ENCODE peak calls at places on chromosomes 13 and 19, in eight cellular contexts. One of them, this sample, is unnamed. For H3K36me3, the result is how much of the 10 kb centered on the place peaks cover.

GRCh38 chr13:42819712-42820111 is 38.3 kb downstream of the FAM216B start:
- DNase-seq in brain microvascular endothelial cell: peak
- DNase-seq in cardiac muscle cell: no peak
- DNase-seq in astrocyte: no peak
- DNase-seq in K562: no peak
- DNase-seq in mammary epithelial cell: no peak
- DNase-seq in kidney: no peak
- DNase-seq in bronchial epithelial cell: no peak
- DNase-seq in this sample: no peak

GRCh38 chr13:70457474-70457873 is 349.2 kb upstream of the KLHL1 start:
- DNase-seq in brain microvascular endothelial cell: peak
- DNase-seq in cardiac muscle cell: no peak
- DNase-seq in astrocyte: no peak
- DNase-seq in K562: no peak
- DNase-seq in mammary epithelial cell: no peak
- DNase-seq in kidney: no peak
- DNase-seq in bronchial epithelial cell: peak
- DNase-seq in this sample: no peak

GRCh38 chr19:30227661-30228112 is 144.5 kb upstream of the ZNF536 start:
- DNase-seq in brain microvascular endothelial cell: peak
- DNase-seq in cardiac muscle cell: peak
- DNase-seq in astrocyte: peak
- DNase-seq in K562: peak
- DNase-seq in mammary epithelial cell: peak
- DNase-seq in kidney: no peak
- DNase-seq in bronchial epithelial cell: no peak
- DNase-seq in this sample: peak

GRCh38 chr19:35533822-35534521 is 716 bp downstream of the GAPDHS start:
- DNase-seq in brain microvascular endothelial cell: no peak
- DNase-seq in cardiac muscle cell: peak
- DNase-seq in astrocyte: no peak
- DNase-seq in K562: no peak
- DNase-seq in mammary epithelial cell: no peak
- DNase-seq in kidney: peak
- DNase-seq in bronchial epithelial cell: no peak
- DNase-seq in this sample: peak

GRCh38 chr19:49894879-49895565 is 1.7 kb downstream of the IL4I1 start:
- DNase-seq in brain microvascular endothelial cell: no peak
- DNase-seq in cardiac muscle cell: no peak
- DNase-seq in astrocyte: no peak
- DNase-seq in K562: no peak
- DNase-seq in mammary epithelial cell: no peak
- DNase-seq in kidney: no peak
- DNase-seq in bronchial epithelial cell: no peak
- DNase-seq in this sample: peak

GRCh38 chr19:23381114-23381513 is 14.2 kb downstream of the ZNF91 start:
- DNase-seq in brain microvascular endothelial cell: no peak
- DNase-seq in cardiac muscle cell: no peak
- DNase-seq in astrocyte: no peak
- DNase-seq in K562: no peak
- DNase-seq in mammary epithelial cell: no peak
- DNase-seq in kidney: no peak
- DNase-seq in bronchial epithelial cell: no peak
- DNase-seq in this sample: no peak

GRCh38 chr13:40589285-40590109 is 76.9 kb downstream of the FOXO1 start:
- DNase-seq in brain microvascular endothelial cell: peak
- DNase-seq in cardiac muscle cell: peak
- DNase-seq in astrocyte: peak
- DNase-seq in K562: no peak
- DNase-seq in mammary epithelial cell: peak
- DNase-seq in kidney: no peak
- DNase-seq in bronchial epithelial cell: peak
- DNase-seq in this sample: no peak

GRCh38 chr13:39310961-39311360 is 272.7 kb downstream of the NHLRC3 start:
- DNase-seq in brain microvascular endothelial cell: no peak
- DNase-seq in cardiac muscle cell: no peak
- DNase-seq in astrocyte: no peak
- DNase-seq in K562: no peak
- DNase-seq in mammary epithelial cell: no peak
- DNase-seq in kidney: no peak
- DNase-seq in bronchial epithelial cell: no peak
- DNase-seq in this sample: no peak

GRCh38 chr13:109454167-109454917 is 332.0 kb downstream of the IRS2 start:
- DNase-seq in brain microvascular endothelial cell: no peak
- DNase-seq in cardiac muscle cell: no peak
- DNase-seq in astrocyte: peak
- DNase-seq in K562: no peak
- DNase-seq in mammary epithelial cell: no peak
- DNase-seq in kidney: no peak
- DNase-seq in bronchial epithelial cell: no peak
- DNase-seq in this sample: no peak

GRCh38 chr19:7916137-7916907 is 1.7 kb downstream of the TGFBR3L start:
- DNase-seq in brain microvascular endothelial cell: no peak
- DNase-seq in cardiac muscle cell: peak
- DNase-seq in astrocyte: no peak
- DNase-seq in K562: no peak
- DNase-seq in mammary epithelial cell: no peak
- DNase-seq in kidney: peak
- DNase-seq in bronchial epithelial cell: no peak
- DNase-seq in this sample: peak

GRCh38 chr19:6723108-6723618 is 2.7 kb upstream of the C3 start:
- DNase-seq in brain microvascular endothelial cell: no peak
- DNase-seq in cardiac muscle cell: no peak
- DNase-seq in astrocyte: peak
- DNase-seq in K562: no peak
- DNase-seq in mammary epithelial cell: peak
- DNase-seq in kidney: peak
- DNase-seq in bronchial epithelial cell: peak
- DNase-seq in this sample: peak

GRCh38 chr19:14103310-14103709 is 12.8 kb upstream of the SAMD1 start:
- DNase-seq in brain microvascular endothelial cell: no peak
- DNase-seq in cardiac muscle cell: no peak
- DNase-seq in astrocyte: no peak
- DNase-seq in K562: no peak
- DNase-seq in mammary epithelial cell: no peak
- DNase-seq in kidney: no peak
- DNase-seq in bronchial epithelial cell: no peak
- DNase-seq in this sample: no peak

GRCh38 chr13:40168425-40169155 is 497.9 kb downstream of the FOXO1 start:
- DNase-seq in brain microvascular endothelial cell: no peak
- DNase-seq in cardiac muscle cell: no peak
- DNase-seq in astrocyte: no peak
- DNase-seq in K562: no peak
- DNase-seq in mammary epithelial cell: peak
- DNase-seq in kidney: no peak
- DNase-seq in bronchial epithelial cell: no peak
- DNase-seq in this sample: no peak

GRCh38 chr13:21243045-21243842 is 66.8 kb downstream of the MRPL57 start:
- DNase-seq in brain microvascular endothelial cell: no peak
- DNase-seq in cardiac muscle cell: no peak
- DNase-seq in astrocyte: no peak
- DNase-seq in K562: no peak
- DNase-seq in mammary epithelial cell: no peak
- DNase-seq in kidney: no peak
- DNase-seq in bronchial epithelial cell: no peak
- DNase-seq in this sample: no peak

GRCh38 chr19:14507704-14508246 is 10.4 kb downstream of the DNAJB1 start:
- DNase-seq in brain microvascular endothelial cell: peak
- DNase-seq in cardiac muscle cell: peak
- DNase-seq in astrocyte: peak
- DNase-seq in K562: no peak
- DNase-seq in mammary epithelial cell: peak
- DNase-seq in kidney: no peak
- DNase-seq in bronchial epithelial cell: peak
- DNase-seq in this sample: no peak

GRCh38 chr13:63449549-63449948 is 2033.9 kb upstream of the PCDH20 start:
- DNase-seq in brain microvascular endothelial cell: no peak
- DNase-seq in cardiac muscle cell: no peak
- DNase-seq in astrocyte: no peak
- DNase-seq in K562: no peak
- DNase-seq in mammary epithelial cell: no peak
- DNase-seq in kidney: no peak
- DNase-seq in bronchial epithelial cell: no peak
- DNase-seq in this sample: no peak

GRCh38 chr19:677601-678380 is 1.6 kb downstream of the FSTL3 start:
- DNase-seq in brain microvascular endothelial cell: peak
- DNase-seq in cardiac muscle cell: no peak
- DNase-seq in astrocyte: peak
- DNase-seq in K562: no peak
- DNase-seq in mammary epithelial cell: peak
- DNase-seq in kidney: peak
- DNase-seq in bronchial epithelial cell: peak
- DNase-seq in this sample: peak

GRCh38 chr13:37682496-37682895 is 83.9 kb upstream of the POSTN start:
- DNase-seq in brain microvascular endothelial cell: no peak
- DNase-seq in cardiac muscle cell: no peak
- DNase-seq in astrocyte: no peak
- DNase-seq in K562: no peak
- DNase-seq in mammary epithelial cell: no peak
- DNase-seq in kidney: no peak
- DNase-seq in bronchial epithelial cell: no peak
- DNase-seq in this sample: no peak

GRCh38 chr19:55096061-55096701 is 20.5 kb downstream of the EPS8L1 start:
- DNase-seq in brain microvascular endothelial cell: no peak
- DNase-seq in cardiac muscle cell: no peak
- DNase-seq in astrocyte: no peak
- DNase-seq in K562: no peak
- DNase-seq in mammary epithelial cell: no peak
- DNase-seq in kidney: peak
- DNase-seq in bronchial epithelial cell: no peak
- DNase-seq in this sample: peak

GRCh38 chr13:75329723-75330122 is 152.2 kb downstream of the TBC1D4 start:
- DNase-seq in brain microvascular endothelial cell: no peak
- DNase-seq in cardiac muscle cell: no peak
- DNase-seq in astrocyte: no peak
- DNase-seq in K562: no peak
- DNase-seq in mammary epithelial cell: peak
- DNase-seq in kidney: no peak
- DNase-seq in bronchial epithelial cell: peak
- DNase-seq in this sample: no peak

GRCh38 chr13:77386046-77386445 is 59.2 kb upstream of the MYCBP2 start:
- DNase-seq in brain microvascular endothelial cell: no peak
- DNase-seq in cardiac muscle cell: no peak
- DNase-seq in astrocyte: peak
- DNase-seq in K562: no peak
- DNase-seq in mammary epithelial cell: no peak
- DNase-seq in kidney: no peak
- DNase-seq in bronchial epithelial cell: peak
- DNase-seq in this sample: no peak
- H3K4me3 ChIP-seq in brain microvascular endothelial cell: no peak
- H3K4me3 ChIP-seq in cardiac muscle cell: no peak
- H3K4me3 ChIP-seq in astrocyte: no peak
- H3K4me3 ChIP-seq in K562: no peak
- H3K4me3 ChIP-seq in mammary epithelial cell: no peak
- H3K4me3 ChIP-seq in kidney: no peak
- H3K4me3 ChIP-seq in bronchial epithelial cell: no peak
- H3K4me3 ChIP-seq in this sample: no peak

DNA sequence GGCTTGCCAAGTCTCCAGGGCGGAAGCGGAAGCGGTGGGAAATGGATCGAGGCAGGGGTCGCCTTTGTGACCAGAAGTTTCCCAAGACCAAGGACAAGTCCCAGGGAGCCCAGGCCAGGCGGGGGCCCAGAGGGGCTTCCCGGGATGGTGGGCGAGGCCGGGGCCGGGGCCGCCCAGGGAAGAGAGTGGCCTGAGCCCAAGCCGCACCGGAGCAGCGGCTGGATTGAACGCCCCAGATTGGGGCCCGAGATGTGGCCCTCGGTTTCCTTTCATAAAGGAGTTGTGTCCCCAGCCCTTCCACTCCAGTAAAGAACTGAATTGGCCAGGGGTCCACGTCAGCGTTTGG is 548 bp upstream of the P2RY11 start:
- DNase-seq in brain microvascular endothelial cell: no peak
- DNase-seq in cardiac muscle cell: no peak
- DNase-seq in astrocyte: no peak
- DNase-seq in K562: no peak
- DNase-seq in mammary epithelial cell: no peak
- DNase-seq in kidney: no peak
- DNase-seq in bronchial epithelial cell: no peak
- DNase-seq in this sample: peak
- H3K36me3 ChIP-seq in brain microvascular endothelial cell: half or more
- H3K36me3 ChIP-seq in cardiac muscle cell: under half
- H3K36me3 ChIP-seq in astrocyte: under half
- H3K36me3 ChIP-seq in K562: half or more
- H3K36me3 ChIP-seq in mammary epithelial cell: under half
- H3K36me3 ChIP-seq in kidney: under half
- H3K36me3 ChIP-seq in bronchial epithelial cell: under half
- H3K36me3 ChIP-seq in this sample: under half

GRCh38 chr13:53501387-53501786 is 472.8 kb downstream of the OLFM4 start:
- DNase-seq in brain microvascular endothelial cell: no peak
- DNase-seq in cardiac muscle cell: no peak
- DNase-seq in astrocyte: no peak
- DNase-seq in K562: no peak
- DNase-seq in mammary epithelial cell: no peak
- DNase-seq in kidney: no peak
- DNase-seq in bronchial epithelial cell: no peak
- DNase-seq in this sample: no peak

DNA sequence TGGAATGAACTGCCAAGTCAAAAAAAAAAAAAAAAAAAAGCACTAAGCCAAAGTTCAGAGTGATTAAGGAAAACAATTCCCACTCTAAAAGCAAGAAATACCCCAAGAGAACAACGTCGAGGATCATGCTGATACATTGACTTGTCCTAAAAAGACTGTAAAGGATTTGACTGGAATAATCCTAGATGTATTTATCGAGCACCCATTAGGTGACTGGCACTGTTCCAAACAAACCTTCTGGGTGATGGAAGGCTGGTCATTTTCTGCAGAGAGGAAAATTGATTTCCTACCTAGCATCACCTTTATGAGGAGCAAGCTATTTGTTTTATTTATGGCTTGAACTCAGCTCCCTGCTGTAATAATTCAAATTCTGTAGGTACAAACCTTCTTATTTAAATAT is 470.9 kb downstream of the OLFM4 start:
- DNase-seq in brain microvascular endothelial cell: no peak
- DNase-seq in cardiac muscle cell: no peak
- DNase-seq in astrocyte: no peak
- DNase-seq in K562: no peak
- DNase-seq in mammary epithelial cell: no peak
- DNase-seq in kidney: no peak
- DNase-seq in bronchial epithelial cell: no peak
- DNase-seq in this sample: no peak
- H3K4me3 ChIP-seq in brain microvascular endothelial cell: no peak
- H3K4me3 ChIP-seq in cardiac muscle cell: no peak
- H3K4me3 ChIP-seq in astrocyte: no peak
- H3K4me3 ChIP-seq in K562: no peak
- H3K4me3 ChIP-seq in mammary epithelial cell: no peak
- H3K4me3 ChIP-seq in kidney: no peak
- H3K4me3 ChIP-seq in bronchial epithelial cell: no peak
- H3K4me3 ChIP-seq in this sample: no peak

DNA sequence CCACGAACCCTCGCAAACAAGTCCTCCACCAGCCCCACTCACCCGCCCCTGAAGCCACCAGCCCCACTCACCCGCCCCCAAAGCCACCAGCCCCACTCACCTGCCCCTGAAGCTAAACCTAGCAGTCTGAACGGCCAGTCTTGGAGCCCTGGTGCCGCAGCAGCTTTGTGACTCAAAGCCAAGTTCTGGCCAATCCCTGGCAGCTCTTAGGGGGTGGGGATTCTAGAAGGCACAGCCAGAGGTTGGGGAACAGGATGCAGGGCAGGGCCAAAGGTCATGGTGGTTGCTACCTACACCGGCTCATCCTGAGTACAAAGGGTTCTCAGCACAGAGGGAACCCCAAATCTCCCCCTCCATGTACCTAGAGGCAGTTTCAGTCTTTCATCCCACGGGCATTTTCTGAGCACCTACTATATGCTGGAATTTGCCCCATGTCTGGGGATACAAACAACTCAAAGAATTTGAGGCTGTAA is at the start of gene IQCN:
- DNase-seq in brain microvascular endothelial cell: peak
- DNase-seq in cardiac muscle cell: no peak
- DNase-seq in astrocyte: no peak
- DNase-seq in K562: no peak
- DNase-seq in mammary epithelial cell: no peak
- DNase-seq in kidney: no peak
- DNase-seq in bronchial epithelial cell: peak
- DNase-seq in this sample: peak
- H3K36me3 ChIP-seq in brain microvascular endothelial cell: under half
- H3K36me3 ChIP-seq in cardiac muscle cell: under half
- H3K36me3 ChIP-seq in astrocyte: under half
- H3K36me3 ChIP-seq in K562: under half
- H3K36me3 ChIP-seq in mammary epithelial cell: under half
- H3K36me3 ChIP-seq in kidney: under half
- H3K36me3 ChIP-seq in bronchial epithelial cell: under half
- H3K36me3 ChIP-seq in this sample: under half

This sample was measured in H7.